ENCODE peak calls at places on chromosomes 6 and 20, in nine cellular contexts. W, J, A, P, S, R, Y, Q and O are unnamed samples.

GRCh38 chr6:43990627-43991619 is 136.3 kb downstream of the MRPL14 start:
- DNase-seq in W (no peak), J (no peak), A (peak; percentile 82), P (no peak), S (peak; percentile 93), R (no peak), Y (no peak), Q (no peak), O (no peak)

GRCh38 chr6:15363164-15363522 is 117.3 kb downstream of the JARID2 start:
- DNase-seq in W (no peak), J (no peak), A (no peak), P (no peak), S (no peak), R (no peak), Y (no peak), Q (no peak), O (no peak)

GRCh38 chr20:47278907-47279348 is 77.6 kb downstream of the ZMYND8 start:
- DNase-seq in W (no peak), J (no peak), A (no peak), P (no peak), S (peak; percentile 40), R (no peak), Y (peak; percentile 68), Q (no peak), O (no peak)

GRCh38 chr6:154154389-154154967 is 115.4 kb downstream of the OPRM1 start:
- DNase-seq in W (peak; percentile 84), J (peak; percentile 64), A (peak; percentile 87), P (no peak), S (peak; percentile 88), R (peak; percentile 33), Y (peak; percentile 62), Q (no peak), O (peak; percentile 84)

GRCh38 chr6:169984181-169985120 is 233.0 kb downstream of the ERMARD start:
- DNase-seq in W (no peak), J (no peak), A (no peak), P (peak; percentile 35), S (no peak), R (no peak), Y (no peak), Q (peak; percentile 83), O (no peak)

GRCh38 chr6:126087456-126087855 is 101.1 kb downstream of the TRMT11 start:
- DNase-seq in W (no peak), J (no peak), A (no peak), P (no peak), S (no peak), R (no peak), Y (no peak), Q (no peak), O (no peak)

GRCh38 chr6:43290905-43291355 is 7.1 kb upstream of the SLC22A7 start:
- DNase-seq in W (no peak), J (no peak), A (no peak), P (no peak), S (no peak), R (no peak), Y (no peak), Q (peak; percentile 6), O (no peak)

GRCh38 chr20:41110930-41111577 is 26.3 kb upstream of the PLCG1 start:
- DNase-seq in W (no peak), J (no peak), A (no peak), P (no peak), S (no peak), R (no peak), Y (no peak), Q (no peak), O (no peak)

GRCh38 chr6:89022747-89023289 is 57.7 kb upstream of the PNRC1 start:
- DNase-seq in W (no peak), J (no peak), A (peak; percentile 92), P (no peak), S (peak; percentile 64), R (no peak), Y (no peak), Q (no peak), O (no peak)

GRCh38 chr6:115544765-115545409 is 515.8 kb downstream of the FRK start:
- DNase-seq in W (no peak), J (no peak), A (no peak), P (no peak), S (no peak), R (no peak), Y (no peak), Q (peak; percentile 36), O (no peak)

GRCh38 chr20:9571783-9572182 is 57.4 kb downstream of the LAMP5 start:
- DNase-seq in W (no peak), J (no peak), A (no peak), P (no peak), S (no peak), R (no peak), Y (no peak), Q (no peak), O (no peak)

GRCh38 chr6:149203509-149203908 is 114.0 kb upstream of the TAB2 start:
- DNase-seq in W (no peak), J (no peak), A (no peak), P (no peak), S (no peak), R (no peak), Y (no peak), Q (no peak), O (no peak)

GRCh38 chr6:149020319-149020718 is 273.5 kb downstream of the UST start:
- DNase-seq in W (no peak), J (no peak), A (no peak), P (no peak), S (no peak), R (no peak), Y (no peak), Q (no peak), O (no peak)

GRCh38 chr20:34644345-34644744 is 32.5 kb downstream of the PIGU start:
- DNase-seq in W (no peak), J (no peak), A (no peak), P (no peak), S (no peak), R (no peak), Y (no peak), Q (no peak), O (no peak)

GRCh38 chr6:138499303-138499991 is at the start of gene NHSL1:
- DNase-seq in W (peak; percentile 58), J (peak; percentile 22), A (no peak), P (no peak), S (no peak), R (no peak), Y (no peak), Q (no peak), O (no peak)

GRCh38 chr6:149306967-149307366 is 10.5 kb upstream of the TAB2 start:
- DNase-seq in W (no peak), J (no peak), A (no peak), P (no peak), S (peak; percentile 78), R (no peak), Y (no peak), Q (no peak), O (no peak)

GRCh38 chr20:38810926-38811325 is 5.4 kb downstream of the PPP1R16B start:
- DNase-seq in W (no peak), J (no peak), A (no peak), P (no peak), S (no peak), R (no peak), Y (no peak), Q (no peak), O (no peak)

GRCh38 chr20:32495217-32495565 is 89.9 kb downstream of the NOL4L start:
- DNase-seq in W (no peak), J (no peak), A (no peak), P (peak; percentile 27), S (no peak), R (no peak), Y (no peak), Q (no peak), O (no peak)

DNA sequence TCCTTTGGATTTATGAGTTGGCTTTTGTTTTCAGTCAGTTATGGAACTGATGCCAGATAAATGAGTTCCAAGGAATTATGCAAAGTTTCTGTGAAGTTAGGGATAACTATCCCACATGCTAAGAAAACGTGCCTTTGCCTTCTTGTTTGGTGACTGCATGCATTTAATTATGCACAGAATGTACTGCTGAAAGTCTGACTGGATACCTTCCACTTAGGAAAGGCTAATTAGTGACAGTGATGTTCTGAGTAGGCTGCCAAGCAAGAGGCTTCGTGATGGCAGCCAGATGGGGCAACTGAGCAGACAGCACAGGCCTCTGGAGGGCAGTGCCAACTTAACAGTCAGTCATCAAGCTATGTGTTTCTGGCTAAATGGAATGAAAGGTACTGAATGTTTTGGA is 289.9 kb downstream of the CD109 start:
- DNase-seq in W (peak; percentile 1), J (no peak), A (peak; percentile 27), P (no peak), S (peak; percentile 26), R (no peak), Y (peak; percentile 12), Q (no peak), O (peak; percentile 2)
- TF ChIP-seq CTCF in W (no peak), J (no peak), A (peak; percentile 18), P (no peak), S (peak; percentile 40), R (peak; percentile 59), Y (peak; percentile 49), Q (no peak), O (no peak)

DNA sequence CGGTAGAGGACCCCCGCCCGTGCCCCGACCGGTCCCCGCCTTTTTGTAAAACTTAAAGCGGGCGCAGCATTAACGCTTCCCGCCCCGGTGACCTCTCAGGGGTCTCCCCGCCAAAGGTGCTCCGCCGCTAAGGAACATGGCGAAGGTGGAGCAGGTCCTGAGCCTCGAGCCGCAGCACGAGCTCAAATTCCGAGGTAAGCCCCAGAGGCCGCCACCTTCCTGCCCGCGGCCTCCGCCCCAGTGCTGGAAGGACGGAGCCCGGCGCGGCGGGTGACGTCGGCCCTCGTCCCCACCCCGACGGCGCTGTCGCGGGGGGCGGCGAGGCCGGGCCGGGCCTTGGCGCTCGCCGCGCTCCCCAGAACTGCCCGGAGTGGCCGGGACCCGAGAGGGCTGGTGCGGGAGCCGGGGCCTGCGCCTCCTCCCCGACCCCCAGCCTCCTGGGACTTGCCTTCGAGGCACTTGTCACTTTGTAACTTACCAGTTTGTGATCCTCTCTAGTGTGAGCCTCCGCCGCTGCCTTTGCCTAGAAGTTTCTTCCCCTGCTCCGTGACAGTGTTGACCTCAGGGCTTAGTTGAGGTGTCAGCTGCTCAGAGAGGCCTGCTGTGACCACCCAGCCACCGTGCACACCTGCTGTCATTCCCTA is 417 bp downstream of the VAPB start:
- DNase-seq in W (peak; percentile 70), J (peak; percentile 51), A (no peak), P (no peak), S (peak; percentile 31), R (no peak), Y (no peak), Q (no peak), O (peak; percentile 48)
- TF ChIP-seq CTCF in W (no peak), J (no peak), A (no peak), P (no peak), S (no peak), R (no peak), Y (no peak), Q (no peak), O (no peak)

GRCh38 chr20:22696759-22697158 is 112.4 kb upstream of the FOXA2 start:
- DNase-seq in W (no peak), J (no peak), A (no peak), P (no peak), S (no peak), R (no peak), Y (no peak), Q (no peak), O (no peak)
- TF ChIP-seq CTCF in W (no peak), J (no peak), A (no peak), P (no peak), S (no peak), R (no peak), Y (no peak), Q (no peak), O (no peak)

DNA sequence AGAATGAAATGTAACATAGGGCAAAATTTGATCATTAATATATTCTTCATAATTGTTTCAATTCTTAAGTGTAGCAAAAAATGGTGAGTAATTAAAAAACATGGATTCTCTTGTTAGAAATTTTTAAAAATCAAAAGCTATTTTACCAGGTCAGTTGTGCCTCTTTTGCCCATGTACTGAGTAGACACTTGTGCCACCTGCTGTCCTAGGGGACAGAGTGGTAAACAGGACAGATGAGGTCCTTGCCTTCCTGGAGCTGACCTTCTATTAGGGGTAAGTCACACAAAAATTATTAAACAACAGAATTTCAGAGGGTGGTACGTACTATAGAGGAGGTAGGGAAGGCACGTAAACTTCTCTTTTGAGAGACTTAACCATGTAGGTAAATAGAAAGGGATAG is 6.5 kb downstream of the RNF24 start:
- DNase-seq in W (no peak), J (no peak), A (no peak), P (no peak), S (no peak), R (no peak), Y (no peak), Q (no peak), O (no peak)
- TF ChIP-seq CTCF in W (no peak), J (no peak), A (no peak), P (no peak), S (no peak), R (no peak), Y (no peak), Q (no peak), O (no peak)